ENCODE peak calls at places on chromosomes 4 and X, in six cellular contexts. M is RPMI7951; E is NCI-H1694; Q is NCI-H460; S is activated naive CD4-positive, alpha-beta T cell treated with anti-CD3 and anti-CD28 coated beads, Interleukin-2, amount 10 ng/mL, durations not matched to agents 7 days and 5 days; O is left colon. H is an unnamed sample.

GRCh38 chr4:71290074-71290473 is 48.7 kb upstream of the SLC4A4 start:
- DNase-seq in M (no peak), E (no peak), Q (no peak), S (no peak), O (no peak), H (peak; percentile 93)

GRCh38 chr4:733631-733980 is 28.0 kb downstream of the PCGF3 start:
- DNase-seq in M (no peak), E (no peak), Q (no peak), S (no peak), O (no peak), H (no peak)

GRCh38 chr4:119493419-119493818 is 135.2 kb downstream of the PDE5A start:
- DNase-seq in M (no peak), E (no peak), Q (no peak), S (no peak), O (no peak), H (no peak)

GRCh38 chr4:60657802-60658201 is 542.3 kb upstream of the ADGRL3 start:
- DNase-seq in M (no peak), E (no peak), Q (no peak), S (no peak), O (no peak), H (no peak)

GRCh38 chrX:9678215-9678980 is 87.2 kb downstream of the GPR143 start:
- DNase-seq in M (no peak), E (no peak), Q (no peak), S (no peak), O (no peak), H (no peak)

GRCh38 chr4:113974467-113974866 is 5.0 kb downstream of the ARSJ start:
- DNase-seq in M (no peak), E (no peak), Q (no peak), S (no peak), O (no peak), H (no peak)

GRCh38 chr4:47053485-47053884 is 22.1 kb downstream of the GABRB1 start:
- DNase-seq in M (no peak), E (no peak), Q (no peak), S (no peak), O (no peak), H (no peak)

GRCh38 chrX:17689971-17690409 is 47.3 kb upstream of the SCML1 start:
- DNase-seq in M (peak; percentile 63), E (peak; percentile 77), Q (peak; percentile 47), S (peak; percentile 55), O (peak; percentile 30), H (peak; percentile 36)

GRCh38 chr4:109977854-109978501 is 65.3 kb downstream of the EGF start:
- DNase-seq in M (peak; percentile 35), E (peak; percentile 32), Q (peak; percentile 26), S (no peak), O (no peak), H (peak; percentile 50)

GRCh38 chr4:168070903-168071302 is 21.4 kb upstream of the ANXA10 start:
- DNase-seq in M (no peak), E (no peak), Q (no peak), S (no peak), O (no peak), H (no peak)

GRCh38 chr4:133969202-133969873 is 232.3 kb downstream of the PABPC4L start:
- DNase-seq in M (peak; percentile 3), E (peak; percentile 20), Q (no peak), S (no peak), O (no peak), H (no peak)

GRCh38 chrX:72111011-72111708 is 20.6 kb downstream of the RTL5 start:
- DNase-seq in M (no peak), E (no peak), Q (no peak), S (no peak), O (no peak), H (no peak)